ENCODE peak calls at places on chromosomes 12 and 14, in four cellular contexts. I is HepG2, F is K562, H is GM12878. C is an unnamed sample.

GRCh38 chr14:99758121-99758871 is 34.9 kb upstream of the EML1 start:
- DNase-seq in I (no peak), F (no peak), H (no peak), C (no peak)

GRCh38 chr14:105742531-105742848 is 216.1 kb downstream of the TMEM121 start:
- DNase-seq in I (no peak), F (no peak), H (no peak), C (no peak)

GRCh38 chr14:31926123-31926522 is 151.0 kb upstream of the ARHGAP5 start:
- DNase-seq in I (peak), F (peak), H (no peak), C (peak)

GRCh38 chr14:89384023-89384422 is 33.0 kb downstream of the FOXN3 start:
- DNase-seq in I (no peak), F (no peak), H (peak), C (no peak)

GRCh38 chr14:91063119-91063518 is 2.7 kb upstream of the RPS6KA5 start:
- DNase-seq in I (peak), F (no peak), H (peak), C (no peak)

GRCh38 chr12:92509156-92509758 is 193.5 kb upstream of the PLEKHG7 start:
- DNase-seq in I (no peak), F (peak), H (no peak), C (no peak)

GRCh38 chr14:78440351-78440750 is 270.2 kb downstream of the NRXN3 start:
- DNase-seq in I (no peak), F (no peak), H (no peak), C (no peak)

GRCh38 chr14:103749452-103749851 is 33.8 kb downstream of the ZFYVE21 start:
- DNase-seq in I (no peak), F (no peak), H (no peak), C (no peak)

GRCh38 chr12:5985471-5985870 is 40.4 kb upstream of the ANO2 start:
- DNase-seq in I (no peak), F (no peak), H (no peak), C (no peak)

GRCh38 chr14:28609228-28609828 is 157.3 kb upstream of the FOXG1 start:
- DNase-seq in I (peak), F (peak), H (no peak), C (peak)

GRCh38 chr14:72678360-72678759 is 215.5 kb downstream of the DPF3 start:
- DNase-seq in I (no peak), F (no peak), H (no peak), C (no peak)

GRCh38 chr12:145369-145960 is 68.5 kb downstream of the SLC6A12 start:
- DNase-seq in I (peak), F (no peak), H (no peak), C (no peak)

GRCh38 chr12:103334447-103334846 is 161.3 kb downstream of the C12orf42 start:
- DNase-seq in I (no peak), F (no peak), H (no peak), C (no peak)

GRCh38 chr12:78036889-78037288 is 206.2 kb downstream of the NAV3 start:
- DNase-seq in I (no peak), F (no peak), H (no peak), C (no peak)

GRCh38 chr14:37539992-37540391 is 55.1 kb downstream of the FOXA1 start:
- DNase-seq in I (no peak), F (no peak), H (no peak), C (no peak)

GRCh38 chr12:132243596-132244289 is 85.6 kb downstream of the GALNT9 start:
- DNase-seq in I (peak), F (no peak), H (no peak), C (no peak)

GRCh38 chr12:68040450-68041075 is 51.3 kb downstream of the IFNG-AS1 start:
- DNase-seq in I (peak), F (peak), H (peak), C (peak)

GRCh38 chr14:64234877-64235651 is 59.1 kb downstream of the ESR2 start:
- DNase-seq in I (no peak), F (no peak), H (no peak), C (peak)

GRCh38 chr14:63759454-63759853 is 31.6 kb upstream of the SGPP1 start:
- DNase-seq in I (no peak), F (no peak), H (peak), C (no peak)

GRCh38 chr14:59481407-59482119 is 2.6 kb downstream of the L3HYPDH start:
- DNase-seq in I (peak), F (no peak), H (no peak), C (no peak)

GRCh38 chr14:50813544-50813863 is 17.5 kb downstream of the NIN start:
- DNase-seq in I (no peak), F (no peak), H (peak), C (no peak)

GRCh38 chr14:66959437-66960050 is 229.7 kb upstream of the GARIN2 start:
- DNase-seq in I (no peak), F (no peak), H (no peak), C (no peak)

GRCh38 chr12:52244615-52244994 is 11.6 kb downstream of the KRT7 start:
- DNase-seq in I (no peak), F (no peak), H (no peak), C (peak)
- TF ChIP-seq SMC3 in I (no peak), F (no peak), H (no peak), C (no peak)

GRCh38 chr14:100765991-100766390 is 39.3 kb downstream of the DLK1 start:
- DNase-seq in I (no peak), F (no peak), H (no peak), C (no peak)
- TF ChIP-seq ZBTB33 in I (no peak), F (no peak), H (no peak), C (no peak)

GRCh38 chr14:94770251-94770749 is 387 bp upstream of the GSC start:
- DNase-seq in I (no peak), F (no peak), H (no peak), C (no peak)
- TF ChIP-seq SMC3 in I (no peak), F (no peak), H (no peak), C (no peak)

GRCh38 chr12:15268927-15269552 is 47.8 kb upstream of the RERG start:
- DNase-seq in I (peak), F (peak), H (no peak), C (peak)
- TF ChIP-seq ZBTB33 in I (no peak), F (no peak), H (no peak), C (no peak)

GRCh38 chr12:57590892-57591566 is at the start of gene PIP4K2C:
- DNase-seq in I (peak), F (peak), H (peak), C (peak)
- TF ChIP-seq SMC3 in I (no peak), F (no peak), H (no peak), C (no peak)

GRCh38 chr12:97756066-97756701 is 293.6 kb downstream of the RMST start:
- DNase-seq in I (no peak), F (no peak), H (no peak), C (no peak)

GRCh38 chr12:97757431-97758091 is 295.0 kb downstream of the RMST start:
- DNase-seq in I (peak), F (no peak), H (no peak), C (no peak)

GRCh38 chr12:97756741-97757140 is 294.1 kb downstream of the RMST start:
- DNase-seq in I (no peak), F (no peak), H (no peak), C (no peak)

GRCh38 chr12:97758586-97758985 is 296.0 kb downstream of the RMST start:
- DNase-seq in I (no peak), F (no peak), H (no peak), C (no peak)

GRCh38 chr12:97758102-97758501 is 295.5 kb downstream of the RMST start:
- DNase-seq in I (no peak), F (no peak), H (no peak), C (no peak)
- TF ChIP-seq ZBTB33 in I (no peak), F (no peak), H (no peak), C (no peak)

DNA sequence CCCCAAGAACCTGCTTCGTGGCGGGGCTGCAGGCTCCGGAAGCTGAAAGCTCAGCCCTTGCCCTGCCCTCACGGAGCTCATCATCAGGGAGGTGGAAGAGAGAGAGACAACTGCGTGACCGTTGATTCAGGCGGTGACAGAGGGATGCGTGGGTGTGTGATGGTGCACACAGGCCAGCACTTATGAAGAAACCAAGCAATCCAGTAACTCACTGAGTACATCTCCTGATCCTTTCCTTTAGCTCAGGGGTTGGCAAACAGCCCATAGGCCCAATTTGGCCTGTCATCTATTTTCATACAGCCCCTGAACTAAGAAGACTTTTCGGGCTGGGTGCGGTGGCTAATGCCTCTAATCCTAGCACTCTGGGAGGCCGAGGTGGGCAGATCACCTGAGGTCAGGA is 49.9 kb downstream of the TESC start:
- DNase-seq in I (no peak), F (no peak), H (no peak), C (no peak)
- TF ChIP-seq SMC3 in I (no peak), F (no peak), H (no peak), C (no peak)

GRCh38 chr12:32824596-32824995 is 68.9 kb upstream of the YARS2 start:
- DNase-seq in I (no peak), F (no peak), H (no peak), C (no peak)

GRCh38 chr12:32822344-32822743 is 66.6 kb upstream of the YARS2 start:
- DNase-seq in I (no peak), F (no peak), H (no peak), C (no peak)

GRCh38 chr12:32821293-32822089 is 65.8 kb upstream of the YARS2 start:
- DNase-seq in I (no peak), F (no peak), H (no peak), C (peak)

GRCh38 chr12:32819424-32819823 is 63.7 kb upstream of the YARS2 start:
- DNase-seq in I (no peak), F (no peak), H (no peak), C (no peak)

GRCh38 chr12:32820376-32820931 is 64.8 kb upstream of the YARS2 start:
- DNase-seq in I (no peak), F (no peak), H (no peak), C (no peak)
- TF ChIP-seq ZBTB33 in I (no peak), F (no peak), H (no peak), C (no peak)